ENCODE peak calls at places on chromosomes 6 and 20, in eight cellular contexts. O is left ventricle myocardium inferior, G is Panc1, E is heart left ventricle, H is ovary, V is psoas muscle, I is astrocyte of the cerebellum, Y is ascending aorta. T is an unnamed sample.

GRCh38 chr6:17585766-17586502 is 14.2 kb upstream of the FAM8A1 start:
- DNase-seq in G (no peak), H (no peak), Y (no peak), I (no peak), O (no peak), E (no peak), V (no peak), T (no peak)

GRCh38 chr20:48329676-48330644 is 497.8 kb downstream of the PREX1 start:
- DNase-seq in E (no peak), G (no peak), V (no peak), Y (no peak), O (no peak), I (no peak), H (no peak), T (no peak)

GRCh38 chr6:169807219-169807618 is 55.8 kb downstream of the ERMARD start:
- DNase-seq in O (no peak), Y (no peak), E (no peak), G (no peak), V (no peak), H (no peak), I (no peak), T (no peak)

GRCh38 chr6:149094934-149095341 is 222.6 kb upstream of the TAB2 start:
- DNase-seq in E (no peak), H (no peak), O (no peak), V (no peak), Y (no peak), G (no peak), I (peak), T (no peak)

GRCh38 chr6:10381133-10381829 is 33.6 kb downstream of the TFAP2A start:
- DNase-seq in O (no peak), I (no peak), E (no peak), G (no peak), H (no peak), V (no peak), Y (no peak), T (no peak)

GRCh38 chr20:60060006-60060557 is 101.9 kb downstream of the CDH26 start:
- DNase-seq in E (no peak), H (no peak), V (no peak), I (no peak), O (no peak), Y (no peak), G (no peak), T (no peak)

GRCh38 chr20:51386586-51386985 is 155.9 kb downstream of the NFATC2 start:
- DNase-seq in I (no peak), O (no peak), H (no peak), G (no peak), V (no peak), Y (no peak), E (no peak), T (no peak)

GRCh38 chr20:63021356-63022321 is 14.9 kb upstream of the BHLHE23 start:
- DNase-seq in G (no peak), H (no peak), Y (no peak), O (peak), E (no peak), I (no peak), V (no peak), T (no peak)

GRCh38 chr20:652611-653109 is 340 bp downstream of the SRXN1 start:
- DNase-seq in E (no peak), I (no peak), Y (no peak), O (no peak), H (peak), V (no peak), G (no peak), T (no peak)

GRCh38 chr6:155103816-155104366 is 108.8 kb downstream of the TIAM2 start:
- DNase-seq in E (no peak), G (no peak), V (no peak), H (no peak), I (no peak), Y (no peak), O (no peak), T (no peak)

GRCh38 chr6:132512342-132512637 is 626 bp downstream of the STX7 start:
- DNase-seq in H (no peak), E (no peak), O (no peak), Y (no peak), I (no peak), V (no peak), G (no peak), T (no peak)

GRCh38 chr6:82245376-82245775 is 2.2 kb downstream of the IBTK start:
- DNase-seq in O (no peak), I (no peak), Y (no peak), H (no peak), G (no peak), V (no peak), E (no peak), T (no peak)
- H3K4me3 ChIP-seq in O (no peak), I (no peak), Y (no peak), H (no peak), G (peak), V (peak), E (no peak), T (no peak)

DNA sequence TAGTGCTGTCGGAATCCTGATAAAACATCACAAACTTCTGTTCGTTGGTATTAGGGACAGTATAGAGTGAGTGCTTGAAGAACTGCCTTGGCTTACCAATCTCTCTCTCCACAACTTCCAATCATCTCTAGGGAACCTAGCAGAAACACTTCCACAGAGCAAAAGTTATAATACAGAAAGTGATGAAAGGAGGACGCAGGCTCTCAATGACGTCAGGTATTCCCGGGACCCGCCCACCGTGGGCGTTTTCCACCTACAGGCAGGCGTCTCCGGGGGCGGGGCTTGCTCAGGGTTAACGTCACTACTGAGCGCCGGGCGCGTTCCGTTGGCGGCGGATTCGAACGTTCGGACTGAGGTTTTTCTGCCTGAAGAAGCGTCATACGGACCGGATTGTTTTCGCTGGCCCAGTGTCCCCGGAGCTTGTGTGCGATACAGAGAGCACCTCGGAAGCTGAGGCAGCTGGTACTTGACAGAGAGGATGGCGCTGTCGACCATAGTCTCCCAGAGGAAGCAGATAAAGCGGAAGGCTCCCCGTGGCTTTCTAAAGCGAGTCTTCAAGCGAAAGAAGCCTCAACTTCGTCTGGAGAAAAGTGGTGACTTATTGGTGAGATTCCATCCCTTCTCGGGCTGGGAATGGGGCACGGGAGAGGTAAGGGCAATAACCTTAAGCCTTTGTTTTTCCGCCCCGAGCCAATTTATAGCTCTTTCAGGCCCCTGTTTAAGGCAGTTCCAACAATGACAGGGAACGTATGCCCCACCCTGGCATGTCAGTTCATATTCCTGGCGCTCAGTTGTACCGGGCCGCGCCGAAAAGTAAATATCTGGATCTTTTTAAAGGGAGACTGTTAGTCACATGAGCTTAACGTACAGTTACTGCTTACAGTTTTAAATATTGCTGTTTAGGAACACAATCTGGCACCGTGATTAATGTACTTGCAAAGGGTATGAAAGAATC is at the start of gene CENPW:
- DNase-seq in O (peak), H (peak), G (peak), V (peak), Y (peak), I (peak), E (peak), T (peak)
- TF ChIP-seq CTCF in O (no peak), H (no peak), G (no peak), V (no peak), Y (no peak), I (no peak), E (no peak), T (no peak)

GRCh38 chr20:57268399-57269076 is 2.1 kb upstream of the BMP7 start:
- DNase-seq in E (no peak), I (no peak), Y (no peak), O (no peak), H (no peak), G (no peak), V (no peak), T (no peak)

GRCh38 chr20:57264908-57265648 is 1.4 kb downstream of the BMP7 start:
- DNase-seq in Y (no peak), O (no peak), V (no peak), G (no peak), H (no peak), E (no peak), I (no peak), T (no peak)

GRCh38 chr20:57265649-57266250 is 691 bp downstream of the BMP7 start:
- DNase-seq in O (no peak), I (no peak), H (no peak), Y (no peak), G (no peak), E (no peak), V (no peak), T (no peak)

GRCh38 chr20:57267158-57267821 is 849 bp upstream of the BMP7 start:
- DNase-seq in E (no peak), V (no peak), H (no peak), Y (no peak), G (no peak), I (no peak), O (no peak), T (no peak)

GRCh38 chr20:57266251-57267157 is at the start of gene BMP7:
- DNase-seq in G (no peak), E (no peak), Y (no peak), O (no peak), I (no peak), V (no peak), H (no peak), T (no peak)
- H3K4me3 ChIP-seq in G (peak), E (peak), Y (peak), O (peak), I (peak), V (peak), H (no peak), T (peak)

GRCh38 chr6:38302081-38302480 is 337.6 kb downstream of the BTBD9 start:
- DNase-seq in Y (no peak), E (no peak), H (no peak), O (no peak), V (no peak), I (no peak), G (no peak), T (no peak)
- TF ChIP-seq CTCF in Y (no peak), E (no peak), H (no peak), O (no peak), V (no peak), I (no peak), G (no peak), T (no peak)

T was measured in HFF-Myc.